ENCODE peak calls at places on chromosomes 12 and 14, in ten cellular contexts. B, X, Z, N, M, W, F, D, R and C are unnamed samples. For H3K4me1 and H3K79me2, the result is how much of the 10 kb centered on the place peaks cover.

GRCh38 chr12:65200007-65200665 is 30.8 kb downstream of the LEMD3 start:
- DNase-seq in B (no peak), X (peak), Z (no peak), N (no peak), M (no peak), W (no peak), F (no peak), D (no peak), R (no peak), C (peak)

GRCh38 chr14:92122351-92122677 is 545 bp downstream of the CPSF2 start:
- DNase-seq in B (peak), X (peak), Z (no peak), N (no peak), M (no peak), W (peak), F (peak), D (no peak), R (no peak), C (peak)

GRCh38 chr12:116675339-116676107 is 62.3 kb downstream of the SPRING1 start:
- DNase-seq in B (no peak), X (no peak), Z (no peak), N (no peak), M (no peak), W (peak), F (no peak), D (no peak), R (no peak), C (no peak)

GRCh38 chr12:65696227-65696626 is 128.1 kb upstream of the HMGA2 start:
- DNase-seq in B (no peak), X (peak), Z (no peak), N (no peak), M (peak), W (no peak), F (peak), D (no peak), R (no peak), C (peak)

GRCh38 chr12:113048716-113049127 is 7.8 kb upstream of the DTX1 start:
- DNase-seq in B (peak), X (peak), Z (peak), N (peak), M (peak), W (peak), F (peak), D (peak), R (peak), C (peak)

GRCh38 chr12:29229158-29229505 is 80.1 kb downstream of the FAR2 start:
- DNase-seq in B (no peak), X (no peak), Z (no peak), N (no peak), M (no peak), W (no peak), F (no peak), D (no peak), R (no peak), C (no peak)

GRCh38 chr12:114780746-114781399 is 96.9 kb upstream of the TBX3 start:
- DNase-seq in B (no peak), X (no peak), Z (no peak), N (no peak), M (no peak), W (no peak), F (no peak), D (no peak), R (no peak), C (no peak)

GRCh38 chr14:51828017-51828797 is 32.2 kb upstream of the GNG2 start:
- DNase-seq in B (peak), X (peak), Z (peak), N (peak), M (peak), W (peak), F (peak), D (peak), R (peak), C (peak)

GRCh38 chr12:106138646-106139421 is at the start of gene NUAK1:
- DNase-seq in B (no peak), X (peak), Z (peak), N (peak), M (peak), W (peak), F (peak), D (no peak), R (no peak), C (peak)

GRCh38 chr12:25052191-25053020 is 103.5 kb upstream of the BCAT1 start:
- DNase-seq in B (peak), X (no peak), Z (no peak), N (peak), M (no peak), W (no peak), F (no peak), D (peak), R (no peak), C (no peak)

GRCh38 chr14:93333631-93334095 is 827 bp upstream of the BTBD7 start:
- DNase-seq in B (peak), X (peak), Z (no peak), N (no peak), M (no peak), W (no peak), F (no peak), D (no peak), R (no peak), C (no peak)

GRCh38 chr12:125873031-125873430 is 807.8 kb downstream of the AACS start:
- DNase-seq in B (no peak), X (no peak), Z (no peak), N (no peak), M (no peak), W (no peak), F (no peak), D (no peak), R (no peak), C (no peak)

GRCh38 chr12:6963016-6963731 is 7.3 kb downstream of the PHB2 start:
- DNase-seq in B (no peak), X (no peak), Z (peak), N (peak), M (peak), W (no peak), F (no peak), D (peak), R (peak), C (no peak)

GRCh38 chr12:11763760-11764520 is 114.5 kb downstream of the ETV6 start:
- DNase-seq in B (no peak), X (peak), Z (no peak), N (no peak), M (no peak), W (no peak), F (no peak), D (no peak), R (no peak), C (peak)
- H3K4me1 ChIP-seq in B (half or more), X (under half), Z (under half), N (under half), M (under half), W (under half), F (under half), D (half or more), R (under half), C (under half)

GRCh38 chr14:65531148-65531547 is 118.6 kb downstream of the FUT8 start:
- DNase-seq in B (peak), X (no peak), Z (no peak), N (no peak), M (no peak), W (no peak), F (no peak), D (no peak), R (no peak), C (no peak)
- H3K79me2 ChIP-seq in B (half or more), X (half or more), Z (half or more), N (under half), M (under half), W (half or more), F (half or more), D (half or more), R (under half), C (under half)

GRCh38 chr12:13095266-13095995 is 8.0 kb downstream of the GSG1 start:
- DNase-seq in B (no peak), X (no peak), Z (no peak), N (no peak), M (no peak), W (no peak), F (no peak), D (no peak), R (no peak), C (peak)
- H3K4me2 ChIP-seq in B (no peak), X (peak), Z (no peak), N (no peak), M (no peak), W (no peak), F (no peak), D (no peak), R (no peak), C (no peak)

GRCh38 chr12:109115758-109116610 is at the start of gene ACACB:
- DNase-seq in B (no peak), X (no peak), Z (no peak), N (peak), M (no peak), W (peak), F (no peak), D (peak), R (no peak), C (no peak)
- H3K4me1 ChIP-seq in B (under half), X (under half), Z (under half), N (under half), M (under half), W (under half), F (under half), D (under half), R (under half), C (under half)

DNA sequence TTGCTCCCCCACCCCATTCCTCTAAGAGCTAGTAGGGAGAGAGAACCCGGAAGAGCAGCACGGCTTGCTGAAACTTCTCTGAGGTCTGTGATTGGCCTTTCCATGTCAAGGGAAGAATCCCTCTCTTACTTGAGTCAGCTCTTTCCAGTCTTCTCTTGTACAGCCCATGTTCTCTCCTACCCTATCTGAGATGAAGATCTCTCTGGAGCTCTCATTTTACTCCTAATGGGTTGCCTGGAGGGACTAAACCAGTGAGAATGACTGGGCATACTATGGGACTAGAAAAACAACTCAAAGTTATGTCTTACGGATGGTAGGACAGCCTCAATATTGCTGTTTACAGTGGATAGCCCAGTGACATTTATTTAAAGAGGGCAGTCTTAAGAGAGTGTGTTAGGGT is 16.7 kb downstream of the ETV6 start:
- DNase-seq in B (no peak), X (no peak), Z (no peak), N (no peak), M (no peak), W (no peak), F (no peak), D (no peak), R (no peak), C (no peak)
- H3K79me2 ChIP-seq in B (under half), X (half or more), Z (half or more), N (half or more), M (half or more), W (under half), F (under half), D (half or more), R (under half), C (under half)

GRCh38 chr12:104416160-104416559 is 40.6 kb upstream of the CHST11 start:
- DNase-seq in B (no peak), X (no peak), Z (no peak), N (no peak), M (no peak), W (no peak), F (no peak), D (peak), R (no peak), C (no peak)

GRCh38 chr12:104419717-104420116 is 37.0 kb upstream of the CHST11 start:
- DNase-seq in B (no peak), X (no peak), Z (no peak), N (no peak), M (no peak), W (no peak), F (no peak), D (no peak), R (no peak), C (no peak)

GRCh38 chr12:104414581-104415305 is 42.0 kb upstream of the CHST11 start:
- DNase-seq in B (peak), X (no peak), Z (peak), N (no peak), M (no peak), W (peak), F (no peak), D (no peak), R (peak), C (peak)

GRCh38 chr12:104415308-104415980 is 41.3 kb upstream of the CHST11 start:
- DNase-seq in B (no peak), X (no peak), Z (no peak), N (no peak), M (no peak), W (no peak), F (no peak), D (no peak), R (no peak), C (no peak)

DNA sequence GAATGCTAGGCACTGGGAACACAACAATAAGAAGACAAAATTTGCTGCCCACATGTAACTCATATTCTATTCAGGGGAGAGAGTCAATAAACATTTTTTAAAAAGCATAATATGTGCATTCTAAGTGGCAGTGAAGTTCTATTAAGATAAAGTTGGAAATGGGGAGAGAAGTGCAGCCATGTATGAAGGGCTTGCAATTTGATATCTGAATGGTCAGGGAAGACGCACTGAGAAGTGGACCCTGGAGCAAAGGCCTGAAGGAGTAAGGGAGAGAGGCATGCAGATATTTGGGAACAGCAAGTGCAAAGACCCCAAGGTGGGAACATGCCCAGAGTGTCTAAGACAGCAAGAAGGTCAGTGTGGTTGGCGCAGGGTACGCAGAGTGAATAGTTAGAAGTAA is 40.1 kb upstream of the CHST11 start:
- DNase-seq in B (no peak), X (no peak), Z (no peak), N (no peak), M (no peak), W (no peak), F (no peak), D (no peak), R (no peak), C (no peak)
- H3K4me2 ChIP-seq in B (no peak), X (no peak), Z (peak), N (no peak), M (no peak), W (no peak), F (no peak), D (no peak), R (no peak), C (no peak)

DNA sequence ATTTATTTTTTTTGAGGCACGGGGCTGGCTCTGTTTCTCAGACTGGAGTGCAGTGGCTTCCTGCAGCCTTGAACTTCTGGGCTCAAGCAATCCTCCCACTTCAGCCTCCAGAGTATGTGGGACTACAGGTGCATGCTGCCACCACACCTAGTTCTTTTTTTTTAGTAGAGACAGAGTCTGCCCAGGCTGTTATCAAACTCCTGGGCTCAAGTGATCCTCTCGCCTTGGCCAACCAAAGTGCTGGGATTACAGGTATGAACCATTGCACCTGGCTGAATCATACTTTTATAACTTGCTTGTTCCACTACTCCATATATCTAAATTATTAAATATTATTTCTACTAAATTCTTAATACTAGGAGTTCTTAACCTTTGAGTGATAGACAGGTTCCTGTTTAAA is 111.6 kb downstream of the BTG1 start:
- DNase-seq in B (peak), X (no peak), Z (no peak), N (no peak), M (peak), W (no peak), F (no peak), D (peak), R (no peak), C (no peak)
- H3K4me1 ChIP-seq in B (half or more), X (under half), Z (under half), N (under half), M (under half), W (under half), F (under half), D (half or more), R (under half), C (under half)

GRCh38 chr12:69500631-69501030 is 30.4 kb downstream of the FRS2 start:
- DNase-seq in B (no peak), X (peak), Z (no peak), N (no peak), M (no peak), W (no peak), F (peak), D (no peak), R (no peak), C (peak)
- H3K79me2 ChIP-seq in B (under half), X (half or more), Z (half or more), N (half or more), M (half or more), W (half or more), F (half or more), D (half or more), R (half or more), C (half or more)

GRCh38 chr14:61419201-61419600 is 97.8 kb downstream of the PRKCH start:
- DNase-seq in B (no peak), X (no peak), Z (no peak), N (no peak), M (no peak), W (no peak), F (no peak), D (no peak), R (no peak), C (no peak)

GRCh38 chr14:61418749-61419148 is 97.4 kb downstream of the PRKCH start:
- DNase-seq in B (no peak), X (no peak), Z (no peak), N (no peak), M (no peak), W (no peak), F (no peak), D (no peak), R (no peak), C (no peak)

GRCh38 chr14:61417890-61418455 is 96.6 kb downstream of the PRKCH start:
- DNase-seq in B (no peak), X (no peak), Z (no peak), N (no peak), M (no peak), W (no peak), F (no peak), D (no peak), R (no peak), C (no peak)

GRCh38 chr14:61416587-61416986 is 95.2 kb downstream of the PRKCH start:
- DNase-seq in B (no peak), X (no peak), Z (no peak), N (no peak), M (no peak), W (no peak), F (no peak), D (peak), R (no peak), C (no peak)

DNA sequence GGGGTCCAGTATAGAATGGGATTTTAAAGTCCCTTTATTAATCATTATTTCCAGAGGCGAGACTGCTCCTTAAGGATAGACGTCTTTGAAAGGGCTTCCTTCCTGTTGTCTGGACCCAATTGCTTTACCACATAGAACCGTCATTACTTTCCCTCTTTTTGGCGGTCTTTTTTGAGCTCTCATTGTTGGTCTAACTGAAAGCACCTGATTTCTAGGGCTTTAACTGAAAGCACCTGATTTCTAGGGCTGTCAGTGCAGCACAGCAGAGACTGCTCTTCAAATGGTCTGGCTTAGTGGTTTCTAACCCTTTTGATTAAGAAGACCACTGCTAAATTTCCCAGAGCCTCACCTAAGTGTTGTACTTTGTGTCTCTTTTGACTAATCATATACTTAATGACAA is 95.8 kb downstream of the PRKCH start:
- DNase-seq in B (no peak), X (no peak), Z (no peak), N (no peak), M (no peak), W (no peak), F (no peak), D (peak), R (no peak), C (no peak)
- H3K4me2 ChIP-seq in B (no peak), X (no peak), Z (no peak), N (no peak), M (no peak), W (no peak), F (no peak), D (peak), R (no peak), C (no peak)

DNA sequence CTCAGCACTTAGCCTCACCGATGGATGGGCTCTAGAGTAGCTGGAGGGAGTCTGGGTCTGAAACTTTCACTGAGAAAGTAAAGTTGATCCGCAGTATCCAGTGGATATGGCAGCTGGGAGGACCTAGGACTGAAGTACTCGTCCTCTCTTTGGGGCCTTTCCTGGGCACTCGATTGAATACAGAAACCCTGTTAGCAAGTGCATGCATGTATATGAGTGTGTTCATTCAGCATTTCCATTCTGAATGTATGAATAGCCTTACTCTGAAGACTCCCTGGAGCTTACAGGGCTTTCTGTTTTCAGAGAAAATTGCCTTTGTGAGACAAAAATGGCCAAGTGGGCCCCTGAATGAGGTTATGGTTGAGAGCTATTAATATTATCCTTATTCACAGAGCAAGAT is 62.8 kb downstream of the DAD1 start:
- DNase-seq in B (no peak), X (no peak), Z (no peak), N (no peak), M (no peak), W (no peak), F (no peak), D (no peak), R (no peak), C (no peak)
- H3K4me1 ChIP-seq in B (half or more), X (under half), Z (under half), N (under half), M (under half), W (under half), F (under half), D (under half), R (under half), C (under half)